ENCODE peak calls at places on chromosomes 2 and 18, in nine cellular contexts. One of them, this sample, is unnamed.

GRCh38 chr2:181170256-181170655 is 189.9 kb downstream of the UBE2E3 start:
- DNase-seq in upper lobe of right lung: no peak
- DNase-seq in tibial nerve: no peak
- DNase-seq in NB4: no peak
- DNase-seq in adrenal gland: no peak
- DNase-seq in prostate gland: no peak
- DNase-seq in astrocyte of the spinal cord: no peak
- DNase-seq in fibroblast of the aortic adventitia: no peak
- DNase-seq in CD8-positive, alpha-beta T cell: no peak
- DNase-seq in this sample: no peak

GRCh38 chr2:167651406-167652151 is 595.8 kb downstream of the STK39 start:
- DNase-seq in upper lobe of right lung: no peak
- DNase-seq in tibial nerve: no peak
- DNase-seq in NB4: no peak
- DNase-seq in adrenal gland: no peak
- DNase-seq in prostate gland: no peak
- DNase-seq in astrocyte of the spinal cord: no peak
- DNase-seq in fibroblast of the aortic adventitia: no peak
- DNase-seq in CD8-positive, alpha-beta T cell: no peak
- DNase-seq in this sample: no peak

GRCh38 chr2:171675810-171676345 is 11.4 kb upstream of the DYNC1I2 start:
- DNase-seq in upper lobe of right lung: no peak
- DNase-seq in tibial nerve: no peak
- DNase-seq in NB4: no peak
- DNase-seq in adrenal gland: no peak
- DNase-seq in prostate gland: no peak
- DNase-seq in astrocyte of the spinal cord: no peak
- DNase-seq in fibroblast of the aortic adventitia: no peak
- DNase-seq in CD8-positive, alpha-beta T cell: no peak
- DNase-seq in this sample: no peak

GRCh38 chr18:28176933-28177827 is at the start of gene CDH2:
- DNase-seq in upper lobe of right lung: peak
- DNase-seq in tibial nerve: no peak
- DNase-seq in NB4: no peak
- DNase-seq in adrenal gland: peak
- DNase-seq in prostate gland: no peak
- DNase-seq in astrocyte of the spinal cord: peak
- DNase-seq in fibroblast of the aortic adventitia: peak
- DNase-seq in CD8-positive, alpha-beta T cell: no peak
- DNase-seq in this sample: peak

GRCh38 chr2:43041661-43042360 is 184.6 kb downstream of the ZFP36L2 start:
- DNase-seq in upper lobe of right lung: peak
- DNase-seq in tibial nerve: no peak
- DNase-seq in NB4: peak
- DNase-seq in adrenal gland: peak
- DNase-seq in prostate gland: peak
- DNase-seq in astrocyte of the spinal cord: peak
- DNase-seq in fibroblast of the aortic adventitia: peak
- DNase-seq in CD8-positive, alpha-beta T cell: no peak
- DNase-seq in this sample: no peak

GRCh38 chr18:2857491-2858063 is 10.8 kb downstream of the EMILIN2 start:
- DNase-seq in upper lobe of right lung: peak
- DNase-seq in tibial nerve: peak
- DNase-seq in NB4: peak
- DNase-seq in adrenal gland: peak
- DNase-seq in prostate gland: no peak
- DNase-seq in astrocyte of the spinal cord: peak
- DNase-seq in fibroblast of the aortic adventitia: peak
- DNase-seq in CD8-positive, alpha-beta T cell: no peak
- DNase-seq in this sample: peak

GRCh38 chr2:47506024-47506423 is 103.1 kb downstream of the MSH2 start:
- DNase-seq in upper lobe of right lung: no peak
- DNase-seq in tibial nerve: no peak
- DNase-seq in NB4: no peak
- DNase-seq in adrenal gland: no peak
- DNase-seq in prostate gland: no peak
- DNase-seq in astrocyte of the spinal cord: no peak
- DNase-seq in fibroblast of the aortic adventitia: no peak
- DNase-seq in CD8-positive, alpha-beta T cell: no peak
- DNase-seq in this sample: no peak

GRCh38 chr18:56711706-56712445 is 60.7 kb downstream of the WDR7 start:
- DNase-seq in upper lobe of right lung: no peak
- DNase-seq in tibial nerve: no peak
- DNase-seq in NB4: no peak
- DNase-seq in adrenal gland: no peak
- DNase-seq in prostate gland: no peak
- DNase-seq in astrocyte of the spinal cord: no peak
- DNase-seq in fibroblast of the aortic adventitia: peak
- DNase-seq in CD8-positive, alpha-beta T cell: no peak
- DNase-seq in this sample: no peak

GRCh38 chr2:205032093-205032551 is 486.8 kb downstream of the PARD3B start:
- DNase-seq in upper lobe of right lung: no peak
- DNase-seq in tibial nerve: no peak
- DNase-seq in NB4: no peak
- DNase-seq in adrenal gland: no peak
- DNase-seq in prostate gland: no peak
- DNase-seq in astrocyte of the spinal cord: no peak
- DNase-seq in fibroblast of the aortic adventitia: no peak
- DNase-seq in CD8-positive, alpha-beta T cell: no peak
- DNase-seq in this sample: no peak

GRCh38 chr2:224556381-224556780 is 28.8 kb downstream of the CUL3 start:
- DNase-seq in upper lobe of right lung: no peak
- DNase-seq in tibial nerve: no peak
- DNase-seq in NB4: no peak
- DNase-seq in adrenal gland: no peak
- DNase-seq in prostate gland: no peak
- DNase-seq in astrocyte of the spinal cord: no peak
- DNase-seq in fibroblast of the aortic adventitia: peak
- DNase-seq in CD8-positive, alpha-beta T cell: no peak
- DNase-seq in this sample: no peak

GRCh38 chr2:33395660-33396249 is 80.7 kb upstream of the RASGRP3 start:
- DNase-seq in upper lobe of right lung: no peak
- DNase-seq in tibial nerve: peak
- DNase-seq in NB4: peak
- DNase-seq in adrenal gland: peak
- DNase-seq in prostate gland: no peak
- DNase-seq in astrocyte of the spinal cord: peak
- DNase-seq in fibroblast of the aortic adventitia: peak
- DNase-seq in CD8-positive, alpha-beta T cell: peak
- DNase-seq in this sample: no peak

GRCh38 chr2:157946919-157947557 is 70.9 kb upstream of the ACVR1 start:
- DNase-seq in upper lobe of right lung: no peak
- DNase-seq in tibial nerve: no peak
- DNase-seq in NB4: no peak
- DNase-seq in adrenal gland: no peak
- DNase-seq in prostate gland: no peak
- DNase-seq in astrocyte of the spinal cord: no peak
- DNase-seq in fibroblast of the aortic adventitia: no peak
- DNase-seq in CD8-positive, alpha-beta T cell: no peak
- DNase-seq in this sample: no peak

GRCh38 chr2:8544168-8544785 is 137.6 kb upstream of the ID2 start:
- DNase-seq in upper lobe of right lung: no peak
- DNase-seq in tibial nerve: no peak
- DNase-seq in NB4: no peak
- DNase-seq in adrenal gland: peak
- DNase-seq in prostate gland: no peak
- DNase-seq in astrocyte of the spinal cord: no peak
- DNase-seq in fibroblast of the aortic adventitia: no peak
- DNase-seq in CD8-positive, alpha-beta T cell: no peak
- DNase-seq in this sample: no peak

GRCh38 chr2:8547284-8548064 is 134.4 kb upstream of the ID2 start:
- DNase-seq in upper lobe of right lung: no peak
- DNase-seq in tibial nerve: no peak
- DNase-seq in NB4: no peak
- DNase-seq in adrenal gland: peak
- DNase-seq in prostate gland: no peak
- DNase-seq in astrocyte of the spinal cord: no peak
- DNase-seq in fibroblast of the aortic adventitia: no peak
- DNase-seq in CD8-positive, alpha-beta T cell: no peak
- DNase-seq in this sample: peak

GRCh38 chr2:8546319-8547283 is 135.3 kb upstream of the ID2 start:
- DNase-seq in upper lobe of right lung: peak
- DNase-seq in tibial nerve: no peak
- DNase-seq in NB4: peak
- DNase-seq in adrenal gland: peak
- DNase-seq in prostate gland: no peak
- DNase-seq in astrocyte of the spinal cord: no peak
- DNase-seq in fibroblast of the aortic adventitia: no peak
- DNase-seq in CD8-positive, alpha-beta T cell: no peak
- DNase-seq in this sample: peak

GRCh38 chr2:8544786-8545631 is 136.8 kb upstream of the ID2 start:
- DNase-seq in upper lobe of right lung: peak
- DNase-seq in tibial nerve: no peak
- DNase-seq in NB4: peak
- DNase-seq in adrenal gland: peak
- DNase-seq in prostate gland: no peak
- DNase-seq in astrocyte of the spinal cord: peak
- DNase-seq in fibroblast of the aortic adventitia: peak
- DNase-seq in CD8-positive, alpha-beta T cell: peak
- DNase-seq in this sample: peak

GRCh38 chr2:8545676-8546318 is 136.1 kb upstream of the ID2 start:
- DNase-seq in upper lobe of right lung: no peak
- DNase-seq in tibial nerve: no peak
- DNase-seq in NB4: peak
- DNase-seq in adrenal gland: no peak
- DNase-seq in prostate gland: no peak
- DNase-seq in astrocyte of the spinal cord: no peak
- DNase-seq in fibroblast of the aortic adventitia: no peak
- DNase-seq in CD8-positive, alpha-beta T cell: no peak
- DNase-seq in this sample: no peak
- H3K4me3 ChIP-seq in upper lobe of right lung: no peak
- H3K4me3 ChIP-seq in tibial nerve: no peak
- H3K4me3 ChIP-seq in NB4: no peak
- H3K4me3 ChIP-seq in adrenal gland: no peak
- H3K4me3 ChIP-seq in prostate gland: no peak
- H3K4me3 ChIP-seq in astrocyte of the spinal cord: no peak
- H3K4me3 ChIP-seq in fibroblast of the aortic adventitia: no peak
- H3K4me3 ChIP-seq in CD8-positive, alpha-beta T cell: no peak
- H3K4me3 ChIP-seq in this sample: no peak

GRCh38 chr2:30243231-30243630 is 11.9 kb downstream of the LBH start:
- DNase-seq in upper lobe of right lung: no peak
- DNase-seq in tibial nerve: no peak
- DNase-seq in NB4: no peak
- DNase-seq in adrenal gland: no peak
- DNase-seq in prostate gland: no peak
- DNase-seq in astrocyte of the spinal cord: no peak
- DNase-seq in fibroblast of the aortic adventitia: peak
- DNase-seq in CD8-positive, alpha-beta T cell: no peak
- DNase-seq in this sample: no peak

GRCh38 chr2:30237346-30238142 is 6.2 kb downstream of the LBH start:
- DNase-seq in upper lobe of right lung: no peak
- DNase-seq in tibial nerve: no peak
- DNase-seq in NB4: no peak
- DNase-seq in adrenal gland: no peak
- DNase-seq in prostate gland: no peak
- DNase-seq in astrocyte of the spinal cord: no peak
- DNase-seq in fibroblast of the aortic adventitia: no peak
- DNase-seq in CD8-positive, alpha-beta T cell: peak
- DNase-seq in this sample: peak

GRCh38 chr2:30239308-30240161 is 8.2 kb downstream of the LBH start:
- DNase-seq in upper lobe of right lung: peak
- DNase-seq in tibial nerve: peak
- DNase-seq in NB4: peak
- DNase-seq in adrenal gland: peak
- DNase-seq in prostate gland: peak
- DNase-seq in astrocyte of the spinal cord: peak
- DNase-seq in fibroblast of the aortic adventitia: peak
- DNase-seq in CD8-positive, alpha-beta T cell: peak
- DNase-seq in this sample: peak

GRCh38 chr2:30238143-30238800 is 6.9 kb downstream of the LBH start:
- DNase-seq in upper lobe of right lung: no peak
- DNase-seq in tibial nerve: no peak
- DNase-seq in NB4: no peak
- DNase-seq in adrenal gland: no peak
- DNase-seq in prostate gland: no peak
- DNase-seq in astrocyte of the spinal cord: no peak
- DNase-seq in fibroblast of the aortic adventitia: no peak
- DNase-seq in CD8-positive, alpha-beta T cell: no peak
- DNase-seq in this sample: peak

GRCh38 chr2:30240162-30240696 is 8.9 kb downstream of the LBH start:
- DNase-seq in upper lobe of right lung: no peak
- DNase-seq in tibial nerve: no peak
- DNase-seq in NB4: no peak
- DNase-seq in adrenal gland: no peak
- DNase-seq in prostate gland: no peak
- DNase-seq in astrocyte of the spinal cord: no peak
- DNase-seq in fibroblast of the aortic adventitia: no peak
- DNase-seq in CD8-positive, alpha-beta T cell: no peak
- DNase-seq in this sample: no peak
- H3K4me3 ChIP-seq in upper lobe of right lung: peak
- H3K4me3 ChIP-seq in tibial nerve: no peak
- H3K4me3 ChIP-seq in NB4: no peak
- H3K4me3 ChIP-seq in adrenal gland: no peak
- H3K4me3 ChIP-seq in prostate gland: no peak
- H3K4me3 ChIP-seq in astrocyte of the spinal cord: no peak
- H3K4me3 ChIP-seq in fibroblast of the aortic adventitia: no peak
- H3K4me3 ChIP-seq in CD8-positive, alpha-beta T cell: peak
- H3K4me3 ChIP-seq in this sample: no peak

GRCh38 chr2:206858972-206859739 is 80.2 kb upstream of the CPO start:
- DNase-seq in upper lobe of right lung: no peak
- DNase-seq in tibial nerve: no peak
- DNase-seq in NB4: no peak
- DNase-seq in adrenal gland: no peak
- DNase-seq in prostate gland: no peak
- DNase-seq in astrocyte of the spinal cord: peak
- DNase-seq in fibroblast of the aortic adventitia: no peak
- DNase-seq in CD8-positive, alpha-beta T cell: no peak
- DNase-seq in this sample: no peak
- H3K4me3 ChIP-seq in upper lobe of right lung: no peak
- H3K4me3 ChIP-seq in tibial nerve: no peak
- H3K4me3 ChIP-seq in NB4: no peak
- H3K4me3 ChIP-seq in adrenal gland: no peak
- H3K4me3 ChIP-seq in prostate gland: no peak
- H3K4me3 ChIP-seq in astrocyte of the spinal cord: no peak
- H3K4me3 ChIP-seq in fibroblast of the aortic adventitia: no peak
- H3K4me3 ChIP-seq in CD8-positive, alpha-beta T cell: peak
- H3K4me3 ChIP-seq in this sample: no peak

DNA sequence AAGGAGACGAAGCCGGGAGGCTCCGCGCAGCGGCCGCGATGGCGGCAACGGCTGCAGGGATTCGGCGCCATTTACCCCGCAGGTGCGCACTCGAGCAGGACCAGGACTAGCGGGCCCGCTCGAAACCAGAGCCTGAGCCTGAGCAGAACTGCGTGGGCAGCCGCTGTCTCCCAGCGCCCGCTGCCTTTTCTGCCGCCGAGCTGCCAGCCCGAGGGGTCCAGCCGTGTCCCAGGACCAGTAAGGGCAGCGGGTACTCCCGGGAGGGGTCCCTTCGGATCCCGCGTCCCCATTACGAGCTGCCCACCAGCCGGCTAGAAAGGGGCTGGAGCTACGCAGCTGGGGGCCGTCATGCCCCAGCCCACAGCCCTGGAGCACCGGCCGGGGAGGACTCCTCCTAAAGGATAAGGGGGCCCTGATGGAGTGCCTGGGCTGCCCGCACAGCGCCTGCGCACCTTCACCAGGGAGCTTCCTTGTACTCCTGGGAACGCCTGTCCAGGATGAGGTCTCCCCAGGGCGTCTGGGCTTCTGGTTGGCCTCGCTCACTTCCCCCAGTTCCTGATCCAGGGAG is 9.9 kb downstream of the ALPP start:
- DNase-seq in upper lobe of right lung: peak
- DNase-seq in tibial nerve: no peak
- DNase-seq in NB4: no peak
- DNase-seq in adrenal gland: no peak
- DNase-seq in prostate gland: no peak
- DNase-seq in astrocyte of the spinal cord: no peak
- DNase-seq in fibroblast of the aortic adventitia: no peak
- DNase-seq in CD8-positive, alpha-beta T cell: no peak
- DNase-seq in this sample: no peak
- H3K4me3 ChIP-seq in upper lobe of right lung: peak
- H3K4me3 ChIP-seq in tibial nerve: no peak
- H3K4me3 ChIP-seq in NB4: no peak
- H3K4me3 ChIP-seq in adrenal gland: no peak
- H3K4me3 ChIP-seq in prostate gland: no peak
- H3K4me3 ChIP-seq in astrocyte of the spinal cord: no peak
- H3K4me3 ChIP-seq in fibroblast of the aortic adventitia: no peak
- H3K4me3 ChIP-seq in CD8-positive, alpha-beta T cell: no peak
- H3K4me3 ChIP-seq in this sample: no peak

This sample was measured in sigmoid colon.